ENCODE peak calls at places on chromosomes 13 and 19, in eight cellular contexts. E is ascending aorta, R is upper lobe of left lung, T is adipocyte, M is hypothalamus, L is BJ, J is mammary epithelial cell, U is NCI-H748 treated with DMSO at 0.1 percent for 48 hours. Y is an unnamed sample.

GRCh38 chr13:41098761-41099160 is 33.8 kb downstream of the KBTBD6 start:
- DNase-seq in E (no peak), R (no peak), T (no peak), M (no peak), L (no peak), J (no peak), U (no peak), Y (no peak)

GRCh38 chr13:45700971-45701900 is 884 bp upstream of the CBY2 start:
- DNase-seq in E (no peak), R (no peak), T (no peak), M (no peak), L (no peak), J (no peak), U (no peak), Y (no peak)

GRCh38 chr19:31337007-31337914 is 12.0 kb downstream of the TSHZ3 start:
- DNase-seq in E (no peak), R (no peak), T (no peak), M (no peak), L (no peak), J (no peak), U (no peak), Y (no peak)

GRCh38 chr19:55220525-55220924 is 8.0 kb downstream of the TMEM86B start:
- DNase-seq in E (no peak), R (no peak), T (no peak), M (no peak), L (no peak), J (no peak), U (no peak), Y (no peak)

GRCh38 chr19:10086032-10086903 is at the start of gene SHFL:
- DNase-seq in E (peak; percentile 85), R (peak; percentile 82), T (peak; percentile 91), M (peak; percentile 35), L (no peak), J (peak; percentile 52), U (peak; percentile 9), Y (peak; percentile 58)

GRCh38 chr19:51316688-51317087 is 5.2 kb downstream of the IGLON5 start:
- DNase-seq in E (no peak), R (no peak), T (no peak), M (no peak), L (no peak), J (no peak), U (no peak), Y (no peak)

GRCh38 chr13:59531571-59532091 is 632.1 kb downstream of the DIAPH3 start:
- DNase-seq in E (peak; percentile 82), R (peak; percentile 62), T (peak; percentile 91), M (peak; percentile 43), L (no peak), J (peak; percentile 51), U (peak; percentile 63), Y (peak; percentile 80)

GRCh38 chr13:114152831-114153371 is 20.5 kb upstream of the RASA3 start:
- DNase-seq in E (peak; percentile 74), R (no peak), T (peak; percentile 49), M (no peak), L (peak; percentile 49), J (no peak), U (no peak), Y (no peak)

GRCh38 chr19:41687419-41687818 is 651 bp downstream of the CEACAM7 start:
- DNase-seq in E (no peak), R (no peak), T (no peak), M (no peak), L (no peak), J (no peak), U (no peak), Y (no peak)

GRCh38 chr13:41071775-41072174 is 10.5 kb downstream of the WBP4 start:
- DNase-seq in E (no peak), R (no peak), T (no peak), M (no peak), L (no peak), J (no peak), U (no peak), Y (no peak)

GRCh38 chr19:47523473-47523872 is 8.6 kb upstream of the NAPA start:
- DNase-seq in E (no peak), R (no peak), T (no peak), M (no peak), L (no peak), J (no peak), U (peak; percentile 10), Y (no peak)

GRCh38 chr13:36332986-36333385 is 13.2 kb downstream of the SPART start:
- DNase-seq in E (no peak), R (no peak), T (peak; percentile 39), M (no peak), L (no peak), J (peak; percentile 38), U (no peak), Y (peak; percentile 46)

GRCh38 chr13:110407531-110407930 is 100.4 kb downstream of the COL4A2 start:
- DNase-seq in E (no peak), R (no peak), T (no peak), M (no peak), L (no peak), J (no peak), U (no peak), Y (no peak)

GRCh38 chr13:80009760-80010159 is 331.2 kb downstream of the SPRY2 start:
- DNase-seq in E (no peak), R (no peak), T (peak; percentile 40), M (no peak), L (no peak), J (no peak), U (no peak), Y (no peak)

GRCh38 chr13:27006519-27007161 is 165.0 kb downstream of the USP12 start:
- DNase-seq in E (no peak), R (peak; percentile 71), T (peak; percentile 52), M (peak; percentile 20), L (no peak), J (peak; percentile 11), U (peak; percentile 95), Y (peak; percentile 47)

GRCh38 chr13:48496796-48497195 is 36.1 kb downstream of the RCBTB2 start:
- DNase-seq in E (no peak), R (no peak), T (no peak), M (no peak), L (no peak), J (no peak), U (no peak), Y (no peak)

GRCh38 chr13:108200781-108201398 is 14.4 kb downstream of the LIG4 start:
- DNase-seq in E (no peak), R (no peak), T (peak; percentile 12), M (no peak), L (no peak), J (peak; percentile 60), U (no peak), Y (peak; percentile 81)

GRCh38 chr13:24627090-24627714 is 53.0 kb upstream of the ATP12A start:
- DNase-seq in E (no peak), R (no peak), T (peak; percentile 47), M (no peak), L (no peak), J (no peak), U (no peak), Y (peak; percentile 35)